ENCODE peak calls at places on chromosome 1, in five cellular contexts. C, K, R, G and D are unnamed samples.

GRCh38 chr1:172875892-172876291 is 174.8 kb downstream of the TNFSF18 start:
- DNase-seq in R (no peak), K (no peak), C (no peak), G (no peak), D (no peak)

GRCh38 chr1:43554444-43554992 is 23.8 kb downstream of the PTPRF start:
- DNase-seq in G (peak; percentile 55), R (no peak), K (peak; percentile 33), C (no peak), D (no peak)

GRCh38 chr1:214658785-214659184 is 55.8 kb downstream of the CENPF start:
- DNase-seq in R (no peak), G (no peak), K (no peak), C (no peak), D (no peak)

GRCh38 chr1:64505944-64506658 is 36.2 kb downstream of the CACHD1 start:
- DNase-seq in G (no peak), K (peak; percentile 15), R (no peak), C (no peak), D (no peak)

GRCh38 chr1:172955161-172955821 is 95.5 kb downstream of the TNFSF18 start:
- DNase-seq in C (no peak), K (no peak), G (no peak), R (no peak), D (no peak)

GRCh38 chr1:172897738-172898137 is 153.0 kb downstream of the TNFSF18 start:
- DNase-seq in C (no peak), R (no peak), G (no peak), K (no peak), D (no peak)

GRCh38 chr1:199132006-199132405 is 493.2 kb downstream of the PTPRC start:
- DNase-seq in C (no peak), K (no peak), R (no peak), G (no peak), D (no peak)

GRCh38 chr1:163258181-163258580 is 55.5 kb upstream of the RGS5 start:
- DNase-seq in R (no peak), C (no peak), G (no peak), K (no peak), D (no peak)

GRCh38 chr1:39076127-39076798 is 50.1 kb downstream of the NDUFS5 start:
- DNase-seq in G (no peak), K (no peak), C (no peak), R (peak; percentile 79), D (no peak)